ENCODE peak calls at places on chromosomes 2 and 18, in five cellular contexts. One of them, this sample, is unnamed.

GRCh38 chr2:232376713-232377112 is 1.8 kb upstream of the ALPP start:
- DNase-seq in GM06990: no peak
- DNase-seq in MM.1S: no peak
- DNase-seq in fibroblast of lung: no peak
- DNase-seq in WTC11: peak
- DNase-seq in this sample: no peak

GRCh38 chr2:42752299-42752698 is 11.6 kb downstream of the OXER1 start:
- DNase-seq in GM06990: peak
- DNase-seq in MM.1S: no peak
- DNase-seq in fibroblast of lung: no peak
- DNase-seq in WTC11: no peak
- DNase-seq in this sample: peak

GRCh38 chr2:62654423-62654791 is 51.1 kb upstream of the EHBP1 start:
- DNase-seq in GM06990: no peak
- DNase-seq in MM.1S: no peak
- DNase-seq in fibroblast of lung: no peak
- DNase-seq in WTC11: no peak
- DNase-seq in this sample: no peak

GRCh38 chr2:207530160-207531023 is 630 bp downstream of the CREB1 start:
- DNase-seq in GM06990: peak
- DNase-seq in MM.1S: peak
- DNase-seq in fibroblast of lung: peak
- DNase-seq in WTC11: no peak
- DNase-seq in this sample: peak

GRCh38 chr18:51617167-51617566 is 419.7 kb upstream of the MEX3C start:
- DNase-seq in GM06990: no peak
- DNase-seq in MM.1S: no peak
- DNase-seq in fibroblast of lung: no peak
- DNase-seq in WTC11: no peak
- DNase-seq in this sample: no peak

GRCh38 chr2:52668752-52669151 is 1098.9 kb upstream of the CHAC2 start:
- DNase-seq in GM06990: no peak
- DNase-seq in MM.1S: no peak
- DNase-seq in fibroblast of lung: no peak
- DNase-seq in WTC11: no peak
- DNase-seq in this sample: no peak

GRCh38 chr2:196263181-196263747 is 91.9 kb upstream of the STK17B start:
- DNase-seq in GM06990: no peak
- DNase-seq in MM.1S: peak
- DNase-seq in fibroblast of lung: peak
- DNase-seq in WTC11: no peak
- DNase-seq in this sample: peak

GRCh38 chr2:200756618-200757321 is 54.9 kb upstream of the BZW1 start:
- DNase-seq in GM06990: no peak
- DNase-seq in MM.1S: no peak
- DNase-seq in fibroblast of lung: peak
- DNase-seq in WTC11: no peak
- DNase-seq in this sample: no peak

GRCh38 chr2:19131871-19132270 is 226.6 kb downstream of the OSR1 start:
- DNase-seq in GM06990: no peak
- DNase-seq in MM.1S: no peak
- DNase-seq in fibroblast of lung: no peak
- DNase-seq in WTC11: no peak
- DNase-seq in this sample: no peak

GRCh38 chr2:241213567-241213966 is 25.1 kb downstream of the ANO7 start:
- DNase-seq in GM06990: no peak
- DNase-seq in MM.1S: no peak
- DNase-seq in fibroblast of lung: no peak
- DNase-seq in WTC11: no peak
- DNase-seq in this sample: no peak

GRCh38 chr2:182522428-182522896 is 95.6 kb upstream of the PDE1A start:
- DNase-seq in GM06990: no peak
- DNase-seq in MM.1S: no peak
- DNase-seq in fibroblast of lung: no peak
- DNase-seq in WTC11: no peak
- DNase-seq in this sample: no peak

GRCh38 chr2:226712941-226713340 is 86.7 kb downstream of the IRS1 start:
- DNase-seq in GM06990: no peak
- DNase-seq in MM.1S: no peak
- DNase-seq in fibroblast of lung: no peak
- DNase-seq in WTC11: no peak
- DNase-seq in this sample: no peak

GRCh38 chr2:42979416-42979869 is 187.1 kb upstream of the HAAO start:
- DNase-seq in GM06990: no peak
- DNase-seq in MM.1S: no peak
- DNase-seq in fibroblast of lung: no peak
- DNase-seq in WTC11: no peak
- DNase-seq in this sample: no peak

GRCh38 chr2:197828464-197829135 is 24.2 kb downstream of the PLCL1 start:
- DNase-seq in GM06990: no peak
- DNase-seq in MM.1S: no peak
- DNase-seq in fibroblast of lung: peak
- DNase-seq in WTC11: no peak
- DNase-seq in this sample: no peak

GRCh38 chr18:58175122-58175687 is 131.2 kb downstream of the NEDD4L start:
- DNase-seq in GM06990: no peak
- DNase-seq in MM.1S: no peak
- DNase-seq in fibroblast of lung: no peak
- DNase-seq in WTC11: no peak
- DNase-seq in this sample: no peak

GRCh38 chr2:131092409-131093065 is 723 bp downstream of the FAM168B start:
- DNase-seq in GM06990: no peak
- DNase-seq in MM.1S: no peak
- DNase-seq in fibroblast of lung: no peak
- DNase-seq in WTC11: no peak
- DNase-seq in this sample: no peak

GRCh38 chr2:177604291-177605065 is 211.9 kb downstream of the AGPS start:
- DNase-seq in GM06990: no peak
- DNase-seq in MM.1S: peak
- DNase-seq in fibroblast of lung: peak
- DNase-seq in WTC11: no peak
- DNase-seq in this sample: peak

GRCh38 chr18:9927392-9928063 is 13.7 kb downstream of the VAPA start:
- DNase-seq in GM06990: no peak
- DNase-seq in MM.1S: no peak
- DNase-seq in fibroblast of lung: no peak
- DNase-seq in WTC11: no peak
- DNase-seq in this sample: no peak

GRCh38 chr18:3233433-3234168 is 13.8 kb upstream of the MYOM1 start:
- DNase-seq in GM06990: no peak
- DNase-seq in MM.1S: no peak
- DNase-seq in fibroblast of lung: no peak
- DNase-seq in WTC11: no peak
- DNase-seq in this sample: no peak

GRCh38 chr2:185802926-185803325 is 64.3 kb downstream of the FSIP2 start:
- DNase-seq in GM06990: no peak
- DNase-seq in MM.1S: no peak
- DNase-seq in fibroblast of lung: no peak
- DNase-seq in WTC11: no peak
- DNase-seq in this sample: no peak

DNA sequence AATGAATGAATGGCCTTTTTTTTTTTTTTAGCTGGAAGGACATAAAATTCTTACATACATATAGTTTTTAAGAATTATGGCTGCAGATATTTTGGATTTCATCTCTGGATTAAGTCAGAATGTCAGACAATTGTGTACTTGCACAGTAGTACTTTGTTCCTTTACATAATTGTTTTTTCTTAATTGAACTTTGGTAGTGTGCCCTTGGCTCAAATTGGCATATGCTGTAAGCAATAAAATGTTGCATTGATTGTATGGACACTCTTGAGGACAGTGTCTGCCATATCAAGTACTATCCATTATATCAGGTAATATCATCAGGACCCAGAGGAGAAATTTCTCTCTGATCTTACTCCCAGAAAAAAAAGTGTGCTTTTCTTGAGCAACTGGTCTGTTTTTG is 15.2 kb downstream of the ZC3H6 start:
- DNase-seq in GM06990: no peak
- DNase-seq in MM.1S: no peak
- DNase-seq in fibroblast of lung: no peak
- DNase-seq in WTC11: no peak
- DNase-seq in this sample: no peak
- TF ChIP-seq CTCF in GM06990: no peak
- TF ChIP-seq CTCF in MM.1S: no peak
- TF ChIP-seq CTCF in fibroblast of lung: no peak
- TF ChIP-seq CTCF in WTC11: no peak
- TF ChIP-seq CTCF in this sample: no peak

GRCh38 chr18:46393230-46393629 is 263.8 kb downstream of the LOXHD1 start:
- DNase-seq in GM06990: no peak
- DNase-seq in MM.1S: no peak
- DNase-seq in fibroblast of lung: no peak
- DNase-seq in WTC11: peak
- DNase-seq in this sample: peak
- TF ChIP-seq CTCF in GM06990: peak
- TF ChIP-seq CTCF in MM.1S: peak
- TF ChIP-seq CTCF in fibroblast of lung: no peak
- TF ChIP-seq CTCF in WTC11: peak
- TF ChIP-seq CTCF in this sample: no peak

GRCh38 chr2:176087330-176088047 is 3.7 kb upstream of the EVX2 start:
- DNase-seq in GM06990: no peak
- DNase-seq in MM.1S: no peak
- DNase-seq in fibroblast of lung: no peak
- DNase-seq in WTC11: no peak
- DNase-seq in this sample: no peak

GRCh38 chr2:176088048-176088936 is 4.2 kb upstream of the HOXD13 start:
- DNase-seq in GM06990: no peak
- DNase-seq in MM.1S: peak
- DNase-seq in fibroblast of lung: peak
- DNase-seq in WTC11: peak
- DNase-seq in this sample: peak

GRCh38 chr2:176085120-176085788 is 1.5 kb upstream of the EVX2 start:
- DNase-seq in GM06990: no peak
- DNase-seq in MM.1S: no peak
- DNase-seq in fibroblast of lung: no peak
- DNase-seq in WTC11: peak
- DNase-seq in this sample: no peak

GRCh38 chr2:176084629-176085119 is 912 bp upstream of the EVX2 start:
- DNase-seq in GM06990: no peak
- DNase-seq in MM.1S: no peak
- DNase-seq in fibroblast of lung: no peak
- DNase-seq in WTC11: no peak
- DNase-seq in this sample: no peak

DNA sequence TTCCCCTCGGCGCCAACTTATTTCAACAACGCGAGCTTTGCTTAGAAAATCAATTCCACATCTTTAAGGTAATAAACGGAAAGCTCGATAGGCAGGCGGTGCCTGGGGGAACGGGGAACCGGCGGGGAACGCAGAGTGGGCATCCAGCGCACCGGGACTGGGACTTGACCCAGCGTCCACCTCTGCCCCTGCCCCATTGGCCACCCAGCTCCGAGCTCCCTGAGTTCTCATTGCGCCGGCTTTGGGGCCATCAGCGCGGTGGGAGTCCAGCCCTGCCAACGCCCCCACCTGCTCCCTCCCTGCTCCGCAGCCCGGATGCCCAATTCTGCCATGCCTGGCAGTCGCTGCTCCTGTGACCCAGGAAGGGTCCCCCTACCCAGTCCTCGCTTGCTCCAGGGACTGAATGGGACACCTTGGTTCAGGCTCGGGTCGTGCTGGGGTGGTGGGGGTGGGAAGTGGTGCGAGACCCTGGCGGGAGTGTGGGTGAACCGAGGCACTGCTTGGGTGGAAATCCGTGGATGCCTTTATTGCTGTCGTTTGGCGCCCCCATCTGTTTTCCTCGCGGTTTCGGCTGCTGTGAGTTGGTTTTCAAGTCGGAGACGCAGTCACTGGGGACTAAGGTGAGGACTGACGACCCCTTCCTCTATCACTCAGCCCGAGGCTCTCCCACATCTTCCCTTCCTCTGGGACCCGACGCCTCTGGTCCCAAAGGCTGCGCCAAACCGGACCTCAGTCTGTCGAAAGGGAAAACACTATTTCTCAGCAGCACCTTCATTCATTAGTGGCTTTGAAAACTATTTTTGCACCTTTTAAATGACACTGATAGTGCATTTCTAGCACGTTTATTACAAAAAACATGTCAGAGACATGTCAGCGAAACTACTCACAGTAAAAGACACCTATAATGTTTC is 2.4 kb upstream of the EVX2 start:
- DNase-seq in GM06990: no peak
- DNase-seq in MM.1S: no peak
- DNase-seq in fibroblast of lung: peak
- DNase-seq in WTC11: peak
- DNase-seq in this sample: no peak
- TF ChIP-seq CTCF in GM06990: peak
- TF ChIP-seq CTCF in MM.1S: peak
- TF ChIP-seq CTCF in fibroblast of lung: peak
- TF ChIP-seq CTCF in WTC11: no peak
- TF ChIP-seq CTCF in this sample: peak

DNA sequence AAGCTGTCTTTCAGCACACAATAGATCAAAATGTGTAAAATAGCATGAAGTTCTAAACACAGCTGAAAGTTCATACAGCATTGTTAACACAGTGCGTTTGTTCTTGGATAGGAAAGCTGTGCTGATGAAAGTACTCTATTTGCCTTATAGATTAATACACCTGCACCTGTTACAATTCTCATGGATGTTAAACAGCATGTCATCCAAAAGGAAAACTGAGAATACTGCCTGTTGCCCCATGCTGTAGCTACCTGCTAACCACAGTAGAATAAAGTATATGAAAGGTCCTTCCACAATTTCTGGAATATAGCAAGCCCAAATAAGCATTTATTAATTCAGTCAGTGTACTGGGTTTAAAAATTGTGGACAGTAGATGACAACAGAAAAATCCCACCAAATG is 166.7 kb upstream of the DTNA start:
- DNase-seq in GM06990: no peak
- DNase-seq in MM.1S: no peak
- DNase-seq in fibroblast of lung: no peak
- DNase-seq in WTC11: no peak
- DNase-seq in this sample: no peak
- TF ChIP-seq CTCF in GM06990: no peak
- TF ChIP-seq CTCF in MM.1S: no peak
- TF ChIP-seq CTCF in fibroblast of lung: no peak
- TF ChIP-seq CTCF in WTC11: no peak
- TF ChIP-seq CTCF in this sample: no peak

DNA sequence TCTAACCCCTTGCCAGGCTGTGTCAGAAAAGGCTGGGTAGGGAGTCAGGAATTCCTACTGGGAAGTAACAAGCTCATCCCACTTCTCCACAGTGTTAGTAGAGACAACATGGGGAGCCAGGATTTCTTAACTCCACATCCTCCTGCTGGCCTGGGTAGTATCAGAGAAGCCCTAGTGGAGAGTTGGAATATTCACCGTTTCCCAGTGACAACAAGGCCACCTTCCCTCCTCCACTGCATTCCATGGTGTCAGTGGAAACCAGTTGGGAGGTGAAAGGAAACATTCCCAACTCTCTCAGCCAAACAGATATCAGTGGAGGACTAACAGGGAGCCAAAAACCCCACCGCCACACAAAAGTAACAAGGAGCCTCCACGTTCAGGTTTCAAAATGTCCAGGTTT is 41.2 kb downstream of the SRD5A2 start:
- DNase-seq in GM06990: no peak
- DNase-seq in MM.1S: no peak
- DNase-seq in fibroblast of lung: no peak
- DNase-seq in WTC11: peak
- DNase-seq in this sample: no peak
- TF ChIP-seq CTCF in GM06990: no peak
- TF ChIP-seq CTCF in MM.1S: no peak
- TF ChIP-seq CTCF in fibroblast of lung: no peak
- TF ChIP-seq CTCF in WTC11: no peak
- TF ChIP-seq CTCF in this sample: no peak

GRCh38 chr2:47373747-47374146 is 29.2 kb upstream of the MSH2 start:
- DNase-seq in GM06990: no peak
- DNase-seq in MM.1S: no peak
- DNase-seq in fibroblast of lung: no peak
- DNase-seq in WTC11: peak
- DNase-seq in this sample: no peak
- TF ChIP-seq CTCF in GM06990: peak
- TF ChIP-seq CTCF in MM.1S: no peak
- TF ChIP-seq CTCF in fibroblast of lung: no peak
- TF ChIP-seq CTCF in WTC11: no peak
- TF ChIP-seq CTCF in this sample: no peak

This sample was measured in GM10248.